ENCODE peak calls at places on chromosomes 16 and 17, in seven cellular contexts. E is A549, B is HCT116, L is K562, O is WTC11, X is endothelial cell of umbilical vein, Z is SK-N-SH. P is an unnamed sample.

GRCh38 chr17:72139213-72139612 is 18.4 kb downstream of the SOX9 start:
- DNase-seq in E (no peak), B (no peak), L (no peak), O (no peak), X (no peak), Z (no peak), P (no peak)

GRCh38 chr17:28142355-28142754 is 99.9 kb downstream of the NLK start:
- DNase-seq in E (no peak), B (no peak), L (no peak), O (no peak), X (no peak), Z (no peak), P (no peak)

GRCh38 chr16:81601008-81601428 is 156.4 kb downstream of the CMIP start:
- DNase-seq in E (peak; percentile 62), B (no peak), L (no peak), O (no peak), X (no peak), Z (peak; percentile 49), P (no peak)

GRCh38 chr16:19130852-19131808 is 17.4 kb downstream of the ITPRIPL2 start:
- DNase-seq in E (no peak), B (no peak), L (peak; percentile 40), O (no peak), X (peak; percentile 61), Z (no peak), P (peak; percentile 87)

GRCh38 chr17:30600830-30601494 is 123.8 kb downstream of the GOSR1 start:
- DNase-seq in E (peak; percentile 48), B (no peak), L (peak; percentile 2), O (no peak), X (peak; percentile 39), Z (peak; percentile 55), P (peak; percentile 52)

GRCh38 chr17:68777243-68777855 is 176.2 kb upstream of the FAM20A start:
- DNase-seq in E (peak; percentile 44), B (peak; percentile 51), L (peak; percentile 34), O (peak; percentile 41), X (peak; percentile 90), Z (peak; percentile 48), P (peak; percentile 48)

GRCh38 chr16:54928016-54928356 is 2.7 kb upstream of the IRX5 start:
- DNase-seq in E (no peak), B (no peak), L (no peak), O (no peak), X (peak; percentile 42), Z (no peak), P (peak; percentile 71)

GRCh38 chr17:73292031-73292531 is 19.7 kb downstream of the CDC42EP4 start:
- DNase-seq in E (no peak), B (peak; percentile 89), L (no peak), O (no peak), X (peak; percentile 74), Z (peak; percentile 11), P (peak; percentile 55)

GRCh38 chr16:81696136-81696958 is 82.7 kb upstream of the PLCG2 start:
- DNase-seq in E (no peak), B (no peak), L (peak; percentile 39), O (no peak), X (no peak), Z (no peak), P (no peak)

GRCh38 chr16:25155553-25156460 is 44.3 kb downstream of the LCMT1 start:
- DNase-seq in E (no peak), B (no peak), L (no peak), O (no peak), X (peak; percentile 29), Z (no peak), P (no peak)

GRCh38 chr17:13776027-13776551 is 174.4 kb upstream of the HS3ST3A1 start:
- DNase-seq in E (no peak), B (no peak), L (no peak), O (no peak), X (no peak), Z (peak; percentile 10), P (no peak)

GRCh38 chr17:14373587-14374259 is 72.8 kb downstream of the HS3ST3B1 start:
- DNase-seq in E (no peak), B (no peak), L (no peak), O (no peak), X (no peak), Z (no peak), P (no peak)

GRCh38 chr17:29162082-29162908 is 17.9 kb downstream of the MYO18A start:
- DNase-seq in E (no peak), B (no peak), L (no peak), O (no peak), X (no peak), Z (no peak), P (no peak)

DNA sequence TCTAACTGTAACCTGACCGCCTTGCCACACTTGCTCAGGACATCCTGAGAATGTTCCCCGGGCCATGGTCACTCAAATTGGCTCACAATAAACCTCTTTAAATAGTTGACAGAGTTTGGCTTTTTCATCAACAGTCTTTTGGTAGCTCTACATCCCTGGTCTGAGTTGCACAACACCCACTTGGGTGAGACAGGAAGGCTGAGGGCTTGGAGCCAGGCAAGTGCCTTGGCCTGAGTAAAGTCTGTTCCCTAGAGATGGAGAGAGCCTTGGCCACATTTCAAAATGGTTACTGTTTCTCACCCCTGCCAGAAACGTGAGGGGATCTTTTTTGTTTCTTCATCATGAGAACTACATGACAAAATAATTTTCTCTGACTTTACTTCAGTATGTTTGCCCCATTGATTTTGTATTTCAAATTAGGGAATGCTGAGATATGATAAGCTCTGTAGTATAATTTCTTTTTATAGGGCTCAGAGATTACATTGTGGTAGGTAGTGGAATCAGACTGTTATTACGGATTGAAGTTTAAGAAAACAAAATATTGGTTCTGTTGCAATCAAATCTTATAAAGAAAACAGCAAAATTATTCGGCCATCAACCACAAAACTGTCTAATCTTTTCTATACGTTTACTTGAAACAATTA is 53.9 kb upstream of the NETO2 start:
- DNase-seq in E (no peak), B (no peak), L (no peak), O (no peak), X (no peak), Z (no peak), P (peak; percentile 39)
- TF ChIP-seq MAX in E (no peak), B (no peak), L (no peak), O (no peak), X (no peak), Z (no peak), P (no peak)

GRCh38 chr16:17328971-17329370 is 141.8 kb downstream of the XYLT1 start:
- DNase-seq in E (no peak), B (no peak), L (no peak), O (no peak), X (no peak), Z (peak; percentile 63), P (no peak)

GRCh38 chr16:17330019-17330570 is 140.7 kb downstream of the XYLT1 start:
- DNase-seq in E (no peak), B (no peak), L (no peak), O (no peak), X (no peak), Z (no peak), P (no peak)

GRCh38 chr16:17329412-17329811 is 141.3 kb downstream of the XYLT1 start:
- DNase-seq in E (no peak), B (no peak), L (no peak), O (no peak), X (no peak), Z (no peak), P (no peak)

GRCh38 chr16:17325744-17326143 is 145.0 kb downstream of the XYLT1 start:
- DNase-seq in E (no peak), B (no peak), L (no peak), O (no peak), X (no peak), Z (no peak), P (no peak)

DNA sequence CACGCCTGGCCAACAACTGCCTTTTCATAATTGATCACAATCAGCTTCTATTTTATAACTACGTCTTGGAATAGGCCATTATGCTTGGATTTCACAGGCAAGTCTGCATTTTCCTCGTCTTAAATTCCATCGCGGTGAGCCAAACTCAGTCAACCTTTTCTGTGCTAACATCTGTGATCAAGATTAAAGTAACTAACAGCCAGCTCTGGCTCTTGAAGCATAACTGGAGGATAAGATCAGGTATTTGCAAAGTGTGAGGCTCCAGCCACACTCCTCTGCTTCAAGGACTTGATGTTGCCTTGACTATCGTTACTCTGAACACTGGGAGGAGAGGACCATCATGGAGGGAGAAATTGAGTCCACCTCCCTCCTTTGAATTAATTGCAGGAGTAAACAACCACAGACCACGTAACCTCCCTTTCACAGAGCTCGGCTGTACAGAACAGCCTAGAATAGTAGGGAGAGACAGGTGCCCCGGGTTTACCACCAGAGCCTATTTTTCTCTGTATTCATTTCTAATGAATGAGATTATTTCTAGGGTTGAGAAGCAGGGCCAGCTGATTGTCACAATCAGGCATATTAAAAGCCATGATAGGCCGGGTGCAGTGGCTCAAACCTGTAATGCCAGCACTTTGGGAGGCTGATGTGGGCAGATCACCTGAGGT is 143.0 kb downstream of the XYLT1 start:
- DNase-seq in E (no peak), B (no peak), L (no peak), O (no peak), X (no peak), Z (no peak), P (no peak)
- TF ChIP-seq MAX in E (no peak), B (no peak), L (no peak), O (no peak), X (no peak), Z (no peak), P (no peak)

DNA sequence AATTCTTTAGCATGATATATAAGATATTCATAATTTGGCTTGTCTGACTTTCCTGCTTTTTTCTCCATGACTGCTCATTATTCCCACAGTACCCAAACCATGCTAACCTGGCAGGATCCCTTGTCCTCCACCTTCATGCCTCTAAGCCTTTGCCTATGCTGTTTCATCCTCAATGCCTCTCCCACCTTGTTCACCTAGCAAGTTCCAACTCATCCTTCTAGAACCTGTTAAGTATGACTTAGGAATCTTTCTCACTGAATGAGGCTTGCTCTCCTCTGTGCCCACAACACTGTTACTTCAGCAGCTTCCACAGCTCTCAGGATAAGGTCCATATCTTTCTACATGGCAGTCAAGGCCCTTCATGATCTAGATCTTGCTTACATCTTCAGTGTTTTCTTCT is 34.0 kb downstream of the CA10 start:
- DNase-seq in E (no peak), B (no peak), L (no peak), O (no peak), X (no peak), Z (no peak), P (no peak)
- TF ChIP-seq MAX in E (no peak), B (no peak), L (no peak), O (no peak), X (no peak), Z (no peak), P (no peak)

GRCh38 chr16:10122546-10122945 is 59.7 kb downstream of the GRIN2A start:
- DNase-seq in E (peak; percentile 10), B (no peak), L (peak; percentile 22), O (peak; percentile 20), X (no peak), Z (peak; percentile 41), P (peak; percentile 18)
- TF ChIP-seq MAX in E (no peak), B (no peak), L (no peak), O (no peak), X (no peak), Z (no peak), P (no peak)

P was measured in NB4.